ENCODE peak calls at places on chromosomes 11 and 22, in eight cellular contexts. F, Q, E, D, Y, O, C and K are unnamed samples.

GRCh38 chr22:46250783-46251125 is 661 bp upstream of the CDPF1 start:
- DNase-seq in C (no peak), O (no peak), Q (no peak), E (no peak), F (peak; percentile 42), Y (no peak), D (no peak), K (no peak)

GRCh38 chr11:66126808-66127555 is 56.9 kb downstream of the PACS1 start:
- DNase-seq in E (no peak), Q (peak; percentile 74), D (peak; percentile 53), F (peak; percentile 39), Y (no peak), O (no peak), C (peak; percentile 28), K (peak; percentile 67)

GRCh38 chr22:47658182-47658581 is 895.7 kb downstream of the TBC1D22A start:
- DNase-seq in Q (no peak), E (no peak), C (no peak), D (no peak), F (no peak), Y (no peak), O (no peak), K (no peak)

GRCh38 chr11:118003021-118003423 is 16.8 kb downstream of the IL10RA start:
- DNase-seq in O (no peak), Q (no peak), C (no peak), D (no peak), F (no peak), Y (no peak), E (no peak), K (no peak)

GRCh38 chr22:47575291-47575690 is 812.8 kb downstream of the TBC1D22A start:
- DNase-seq in F (no peak), D (no peak), O (no peak), Q (no peak), E (no peak), C (no peak), Y (no peak), K (no peak)

GRCh38 chr11:103543456-103543855 is 434.2 kb downstream of the DYNC2H1 start:
- DNase-seq in D (no peak), C (no peak), E (no peak), O (no peak), Q (no peak), Y (no peak), F (no peak), K (no peak)

GRCh38 chr22:33658775-33659174 is 261.5 kb downstream of the LARGE1 start:
- DNase-seq in Y (peak; percentile 8), C (no peak), F (no peak), E (no peak), Q (no peak), O (no peak), D (peak; percentile 85), K (no peak)

GRCh38 chr22:33779243-33779642 is 141.0 kb downstream of the LARGE1 start:
- DNase-seq in F (no peak), E (no peak), C (no peak), Y (no peak), Q (no peak), D (no peak), O (no peak), K (no peak)

GRCh38 chr11:96055706-96056387 is 131.9 kb upstream of the MTMR2 start:
- DNase-seq in C (no peak), Q (no peak), O (no peak), D (no peak), E (no peak), Y (no peak), F (no peak), K (no peak)

DNA sequence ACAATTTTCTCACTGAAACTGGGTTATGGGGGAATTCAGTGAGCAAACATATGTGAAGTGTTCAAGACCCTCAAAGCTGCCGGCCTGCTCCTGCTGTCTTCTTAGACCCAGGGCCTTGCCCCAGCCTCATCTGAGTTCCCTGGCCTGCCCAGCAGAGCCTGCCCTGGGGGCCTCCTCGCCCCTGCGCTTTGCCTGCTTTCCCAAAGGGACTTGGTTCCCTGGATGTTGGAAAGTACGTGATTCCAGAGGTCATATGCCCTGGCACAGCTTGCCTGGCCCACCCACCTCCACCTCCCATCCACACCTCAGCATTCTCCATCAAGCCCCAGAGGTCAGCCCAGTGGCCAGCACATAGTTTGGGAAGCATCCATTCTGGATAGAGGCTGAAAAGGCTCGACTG is 13.7 kb upstream of the POU2F3 start:
- DNase-seq in O (no peak), Q (no peak), D (no peak), Y (no peak), C (no peak), E (no peak), F (no peak), K (no peak)
- TF ChIP-seq CTCF in O (no peak), Q (no peak), D (no peak), Y (no peak), C (no peak), E (no peak), F (no peak), K (no peak)

GRCh38 chr11:43866520-43866919 is 14.1 kb upstream of the ALKBH3 start:
- DNase-seq in F (no peak), Q (no peak), Y (no peak), D (no peak), O (no peak), E (no peak), C (no peak), K (no peak)
- TF ChIP-seq CTCF in F (no peak), Q (no peak), Y (no peak), D (no peak), O (no peak), E (no peak), C (no peak), K (no peak)

DNA sequence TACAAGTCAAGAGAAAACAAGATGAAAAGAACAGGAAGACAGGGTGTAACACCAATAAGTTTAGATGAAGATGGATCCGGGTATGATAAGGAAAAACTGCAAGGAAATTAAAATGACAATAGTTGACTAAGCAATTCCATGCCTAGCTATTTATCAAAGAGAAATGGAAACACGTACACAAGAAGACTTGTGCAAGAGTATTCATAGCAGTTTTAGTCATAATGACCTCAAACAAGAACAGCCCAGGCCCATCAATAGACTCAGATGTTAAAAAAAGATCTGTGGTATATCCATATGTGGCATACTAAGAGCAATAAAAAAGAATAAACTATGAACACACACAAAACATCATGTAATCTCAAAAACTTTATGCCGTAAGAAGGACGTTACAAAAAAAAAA is 33.2 kb downstream of the SLC5A12 start:
- DNase-seq in E (no peak), F (no peak), Y (no peak), C (no peak), O (no peak), D (no peak), Q (no peak), K (no peak)
- TF ChIP-seq CTCF in E (no peak), F (no peak), Y (no peak), C (no peak), O (no peak), D (no peak), Q (no peak), K (no peak)

GRCh38 chr11:105315287-105315686 is 175.7 kb upstream of the CARD18 start:
- DNase-seq in C (no peak), Q (no peak), E (no peak), D (no peak), Y (no peak), O (no peak), F (no peak), K (no peak)
- TF ChIP-seq CTCF in C (no peak), Q (no peak), E (no peak), D (no peak), Y (peak; percentile 11), O (no peak), F (no peak), K (no peak)

DNA sequence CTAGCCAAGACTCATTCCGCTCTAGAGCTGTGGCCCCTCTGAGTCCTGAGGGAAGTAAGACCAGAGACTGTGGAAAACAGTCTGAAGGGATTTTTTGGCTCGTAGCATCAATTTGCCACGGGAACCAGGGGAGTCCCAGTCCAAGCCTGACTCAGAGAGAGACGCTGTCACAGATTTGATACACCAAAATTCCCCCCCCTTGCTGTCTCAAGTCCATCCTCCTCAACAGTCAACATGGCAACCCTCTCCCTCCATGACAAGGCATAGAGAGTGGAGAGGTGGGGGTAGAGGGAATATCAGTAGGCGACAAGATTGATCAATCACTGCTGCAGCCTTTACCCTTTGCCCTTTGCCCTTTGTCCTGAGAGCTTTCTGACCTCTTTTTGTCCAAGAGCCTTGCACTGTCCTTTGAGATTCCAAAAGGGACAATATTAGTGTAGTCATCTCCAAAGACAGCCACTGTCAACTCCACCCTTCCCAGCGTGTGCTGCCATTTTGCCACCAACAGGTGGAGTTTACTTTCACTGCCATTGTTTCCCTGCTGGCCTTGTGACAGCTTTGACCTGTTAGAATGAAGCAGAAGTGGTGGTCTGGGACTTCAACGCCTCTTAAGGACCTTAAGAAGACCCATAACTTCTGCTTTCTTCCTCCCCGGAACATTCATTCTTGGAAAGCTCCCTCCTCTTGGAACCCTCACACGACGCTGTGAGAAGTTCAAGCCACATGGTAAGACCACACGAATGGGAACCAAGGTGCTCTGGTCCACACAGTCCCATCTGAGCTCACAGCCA is 7.3 kb downstream of the SLC15A3 start:
- DNase-seq in Y (no peak), F (no peak), E (no peak), O (no peak), D (no peak), Q (no peak), C (no peak), K (no peak)
- TF ChIP-seq CTCF in Y (peak; percentile 14), F (peak; percentile 22), E (no peak), O (no peak), D (no peak), Q (no peak), C (peak; percentile 26), K (peak; percentile 50)

GRCh38 chr11:93852242-93852641 is 1.8 kb upstream of the VSTM5 start:
- DNase-seq in C (no peak), Y (no peak), Q (no peak), E (no peak), F (no peak), O (no peak), D (no peak), K (no peak)

GRCh38 chr11:93850585-93851018 is at the start of gene VSTM5:
- DNase-seq in E (no peak), Q (no peak), D (no peak), O (no peak), C (no peak), Y (no peak), F (no peak), K (no peak)

GRCh38 chr11:93849201-93849600 is 1.2 kb downstream of the VSTM5 start:
- DNase-seq in C (no peak), O (no peak), E (no peak), Y (no peak), Q (no peak), D (no peak), F (no peak), K (no peak)

GRCh38 chr11:93846411-93846810 is 4.0 kb downstream of the VSTM5 start:
- DNase-seq in Q (no peak), F (no peak), Y (no peak), D (no peak), C (no peak), O (no peak), E (no peak), K (no peak)

GRCh38 chr11:93849751-93850584 is 450 bp downstream of the VSTM5 start:
- DNase-seq in Q (no peak), O (peak; percentile 51), D (no peak), E (no peak), F (no peak), Y (no peak), C (no peak), K (no peak)
- TF ChIP-seq CTCF in Q (no peak), O (no peak), D (no peak), E (no peak), F (no peak), Y (no peak), C (no peak), K (no peak)